ENCODE peak calls at places on chromosomes 7 and 10, in eight cellular contexts. S is CD8-positive, alpha-beta memory T cell; W is mammary epithelial cell; H is EL; A is naive thymus-derived CD8-positive, alpha-beta T cell; U is left lung; D is left cardiac atrium; J is posterior cingulate gyrus. G is an unnamed sample.

GRCh38 chr10:131641231-131641630 is 259.6 kb upstream of the PPP2R2D start:
- DNase-seq in D (no peak), S (no peak), W (no peak), U (peak; percentile 70), H (no peak), A (no peak), J (no peak), G (no peak)

GRCh38 chr10:44749141-44749540 is 162.0 kb upstream of the TMEM72 start:
- DNase-seq in J (no peak), A (no peak), H (no peak), D (no peak), U (no peak), W (no peak), S (no peak), G (no peak)

GRCh38 chr10:11793762-11794479 is 29.2 kb upstream of the PROSER2 start:
- DNase-seq in A (no peak), H (peak; percentile 93), D (no peak), W (peak; percentile 40), U (no peak), S (no peak), J (no peak), G (no peak)

GRCh38 chr10:124534231-124534798 is 72.7 kb downstream of the LHPP start:
- DNase-seq in H (no peak), D (no peak), S (no peak), W (no peak), J (peak; percentile 61), U (peak; percentile 50), A (no peak), G (no peak)

GRCh38 chr10:3465406-3465891 is 292.9 kb upstream of the PITRM1 start:
- DNase-seq in H (no peak), J (no peak), D (no peak), W (no peak), A (no peak), U (no peak), S (no peak), G (no peak)

GRCh38 chr10:60134548-60134947 is 228.2 kb upstream of the CCDC6 start:
- DNase-seq in W (no peak), S (no peak), J (no peak), U (no peak), A (no peak), D (no peak), H (no peak), G (no peak)

GRCh38 chr10:44962870-44963738 is 3.5 kb downstream of the RASSF4 start:
- DNase-seq in U (peak; percentile 51), J (no peak), H (no peak), S (no peak), W (no peak), A (no peak), D (no peak), G (no peak)

GRCh38 chr10:65342226-65342625 is 1583.6 kb upstream of the LRRTM3 start:
- DNase-seq in S (no peak), H (no peak), U (no peak), D (no peak), A (no peak), J (no peak), W (peak; percentile 80), G (no peak)

GRCh38 chr7:42189535-42189934 is 47.5 kb downstream of the GLI3 start:
- DNase-seq in A (no peak), S (no peak), H (peak; percentile 39), W (peak; percentile 64), J (no peak), D (no peak), U (no peak), G (no peak)

GRCh38 chr7:24501452-24502134 is 71.7 kb upstream of the PALS2 start:
- DNase-seq in W (no peak), J (no peak), A (no peak), D (no peak), S (no peak), U (no peak), H (no peak), G (no peak)